ENCODE peak calls at places on chromosomes 7 and 10, in six cellular contexts. One of them, this sample, is unnamed.

GRCh38 chr10:100534726-100535125 is 1.0 kb upstream of the HIF1AN start:
- DNase-seq in pancreas: no peak
- DNase-seq in fibroblast of the aortic adventitia: no peak
- DNase-seq in thoracic aorta: no peak
- DNase-seq in GM12864: no peak
- DNase-seq in fibroblast of lung: no peak
- DNase-seq in this sample: no peak

GRCh38 chr7:15433154-15433553 is 128.7 kb downstream of the AGMO start:
- DNase-seq in pancreas: no peak
- DNase-seq in fibroblast of the aortic adventitia: no peak
- DNase-seq in thoracic aorta: no peak
- DNase-seq in GM12864: no peak
- DNase-seq in fibroblast of lung: no peak
- DNase-seq in this sample: no peak

GRCh38 chr10:102409604-102410426 is 8.8 kb downstream of the PSD start:
- DNase-seq in pancreas: no peak
- DNase-seq in fibroblast of the aortic adventitia: no peak
- DNase-seq in thoracic aorta: no peak
- DNase-seq in GM12864: no peak
- DNase-seq in fibroblast of lung: no peak
- DNase-seq in this sample: no peak

GRCh38 chr10:3955954-3956617 is 171.1 kb upstream of the KLF6 start:
- DNase-seq in pancreas: no peak
- DNase-seq in fibroblast of the aortic adventitia: no peak
- DNase-seq in thoracic aorta: no peak
- DNase-seq in GM12864: no peak
- DNase-seq in fibroblast of lung: no peak
- DNase-seq in this sample: no peak

GRCh38 chr7:50728184-50728583 is 54.5 kb downstream of the GRB10 start:
- DNase-seq in pancreas: no peak
- DNase-seq in fibroblast of the aortic adventitia: peak; percentile 80
- DNase-seq in thoracic aorta: no peak
- DNase-seq in GM12864: no peak
- DNase-seq in fibroblast of lung: peak; percentile 49
- DNase-seq in this sample: no peak

GRCh38 chr7:150629347-150629746 is 2.8 kb downstream of the GIMAP6 start:
- DNase-seq in pancreas: no peak
- DNase-seq in fibroblast of the aortic adventitia: no peak
- DNase-seq in thoracic aorta: no peak
- DNase-seq in GM12864: no peak
- DNase-seq in fibroblast of lung: no peak
- DNase-seq in this sample: no peak

GRCh38 chr7:157851501-157852067 is 514.8 kb downstream of the DNAJB6 start:
- DNase-seq in pancreas: no peak
- DNase-seq in fibroblast of the aortic adventitia: no peak
- DNase-seq in thoracic aorta: no peak
- DNase-seq in GM12864: no peak
- DNase-seq in fibroblast of lung: no peak
- DNase-seq in this sample: peak; percentile 15

GRCh38 chr7:9031386-9031785 is 598.0 kb downstream of the NXPH1 start:
- DNase-seq in pancreas: no peak
- DNase-seq in fibroblast of the aortic adventitia: no peak
- DNase-seq in thoracic aorta: no peak
- DNase-seq in GM12864: no peak
- DNase-seq in fibroblast of lung: no peak
- DNase-seq in this sample: no peak

GRCh38 chr7:151631149-151631967 is 111.7 kb upstream of the RHEB start:
- DNase-seq in pancreas: no peak
- DNase-seq in fibroblast of the aortic adventitia: no peak
- DNase-seq in thoracic aorta: no peak
- DNase-seq in GM12864: no peak
- DNase-seq in fibroblast of lung: peak; percentile 39
- DNase-seq in this sample: peak; percentile 71

GRCh38 chr7:99137418-99138180 is 6.3 kb downstream of the SMURF1 start:
- DNase-seq in pancreas: no peak
- DNase-seq in fibroblast of the aortic adventitia: peak; percentile 93
- DNase-seq in thoracic aorta: no peak
- DNase-seq in GM12864: no peak
- DNase-seq in fibroblast of lung: peak; percentile 69
- DNase-seq in this sample: no peak
- H3K4me3 ChIP-seq in pancreas: no peak overlapping the region
- H3K4me3 ChIP-seq in fibroblast of the aortic adventitia: peak overlapping the region; percentile 53
- H3K4me3 ChIP-seq in thoracic aorta: peak overlapping the region; percentile 50
- H3K4me3 ChIP-seq in GM12864: no peak overlapping the region
- H3K4me3 ChIP-seq in fibroblast of lung: peak overlapping the region; percentile 42
- H3K4me3 ChIP-seq in this sample: peak overlapping the region; percentile 15

DNA sequence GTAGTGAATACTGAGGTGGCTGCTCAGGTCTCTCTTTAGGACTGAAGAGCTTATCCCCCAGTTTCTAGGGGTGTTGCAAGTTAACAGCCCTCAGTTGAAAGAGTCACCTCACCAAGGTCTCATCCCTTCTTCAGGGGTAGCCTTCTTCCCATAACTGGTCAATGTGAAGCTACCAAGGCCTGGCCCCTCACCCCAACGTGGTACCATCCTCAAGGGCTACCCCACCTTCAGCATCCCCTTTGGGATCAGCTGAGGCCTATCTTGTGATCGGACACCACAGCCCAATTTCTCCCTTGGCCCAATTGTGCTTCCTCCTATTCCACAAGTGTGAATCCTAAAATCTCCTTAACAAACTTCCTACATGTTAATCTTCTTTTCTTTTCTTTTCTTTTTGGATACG is 289.5 kb upstream of the MKLN1 start:
- DNase-seq in pancreas: no peak
- DNase-seq in fibroblast of the aortic adventitia: no peak
- DNase-seq in thoracic aorta: no peak
- DNase-seq in GM12864: no peak
- DNase-seq in fibroblast of lung: no peak
- DNase-seq in this sample: no peak
- TF ChIP-seq CTCF in pancreas: no peak
- TF ChIP-seq CTCF in fibroblast of the aortic adventitia: no peak
- TF ChIP-seq CTCF in thoracic aorta: no peak
- TF ChIP-seq CTCF in GM12864: no peak
- TF ChIP-seq CTCF in fibroblast of lung: no peak
- TF ChIP-seq CTCF in this sample: no peak

DNA sequence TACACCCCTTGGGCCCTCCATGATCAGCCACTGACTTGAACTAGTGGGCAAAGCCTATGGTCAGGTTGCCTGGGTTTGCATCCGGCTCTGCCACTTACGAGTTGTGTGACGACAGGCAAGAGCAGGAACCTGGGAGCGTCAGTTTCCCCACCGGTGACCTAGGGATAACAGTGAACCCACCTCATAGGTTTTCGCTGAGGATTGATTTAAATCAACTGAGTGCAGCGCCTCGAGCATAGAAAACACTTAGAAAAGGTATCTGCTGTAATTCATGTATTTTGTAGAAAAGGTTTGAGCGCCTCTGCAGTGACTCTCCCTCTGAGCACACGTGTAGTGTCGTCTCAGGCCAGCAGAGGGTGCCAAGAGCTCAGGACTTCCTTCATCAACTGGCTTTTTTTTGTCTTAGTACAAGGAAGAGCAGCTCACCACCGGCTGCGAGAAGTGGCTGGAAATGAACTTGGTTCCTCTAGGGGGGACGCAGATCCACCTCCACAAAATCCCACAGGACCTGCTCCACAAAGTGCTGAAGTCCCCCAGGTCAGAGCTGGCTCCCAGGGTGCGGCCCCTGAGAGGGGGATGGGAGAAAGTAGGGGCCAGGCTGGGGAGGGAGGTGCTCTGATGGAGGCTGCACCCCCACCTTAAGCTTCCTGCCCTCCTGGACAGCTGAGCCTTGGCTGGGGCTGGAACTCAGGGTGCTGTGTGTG is 27.7 kb downstream of the BTBD16 start:
- DNase-seq in pancreas: peak; percentile 74
- DNase-seq in fibroblast of the aortic adventitia: peak; percentile 85
- DNase-seq in thoracic aorta: no peak
- DNase-seq in GM12864: peak; percentile 15
- DNase-seq in fibroblast of lung: peak; percentile 80
- DNase-seq in this sample: no peak
- H3K4me3 ChIP-seq in pancreas: no peak overlapping the region
- H3K4me3 ChIP-seq in fibroblast of the aortic adventitia: peak overlapping the region; percentile 44
- H3K4me3 ChIP-seq in thoracic aorta: peak overlapping the region; percentile 53
- H3K4me3 ChIP-seq in GM12864: no peak overlapping the region
- H3K4me3 ChIP-seq in fibroblast of lung: no peak overlapping the region
- H3K4me3 ChIP-seq in this sample: peak overlapping the region; percentile 45

GRCh38 chr10:71962915-71963314 is 1.3 kb upstream of the CHST3 start:
- DNase-seq in pancreas: no peak
- DNase-seq in fibroblast of the aortic adventitia: no peak
- DNase-seq in thoracic aorta: no peak
- DNase-seq in GM12864: no peak
- DNase-seq in fibroblast of lung: no peak
- DNase-seq in this sample: no peak

GRCh38 chr10:71961831-71962230 is 2.4 kb upstream of the CHST3 start:
- DNase-seq in pancreas: no peak
- DNase-seq in fibroblast of the aortic adventitia: no peak
- DNase-seq in thoracic aorta: no peak
- DNase-seq in GM12864: no peak
- DNase-seq in fibroblast of lung: no peak
- DNase-seq in this sample: no peak

GRCh38 chr10:71964669-71965515 is 697 bp downstream of the CHST3 start:
- DNase-seq in pancreas: no peak
- DNase-seq in fibroblast of the aortic adventitia: peak; percentile 80
- DNase-seq in thoracic aorta: no peak
- DNase-seq in GM12864: no peak
- DNase-seq in fibroblast of lung: peak; percentile 73
- DNase-seq in this sample: peak; percentile 93

GRCh38 chr10:71963756-71964668 is at the start of gene CHST3:
- DNase-seq in pancreas: peak; percentile 69
- DNase-seq in fibroblast of the aortic adventitia: peak; percentile 68
- DNase-seq in thoracic aorta: no peak
- DNase-seq in GM12864: no peak
- DNase-seq in fibroblast of lung: peak; percentile 64
- DNase-seq in this sample: no peak

DNA sequence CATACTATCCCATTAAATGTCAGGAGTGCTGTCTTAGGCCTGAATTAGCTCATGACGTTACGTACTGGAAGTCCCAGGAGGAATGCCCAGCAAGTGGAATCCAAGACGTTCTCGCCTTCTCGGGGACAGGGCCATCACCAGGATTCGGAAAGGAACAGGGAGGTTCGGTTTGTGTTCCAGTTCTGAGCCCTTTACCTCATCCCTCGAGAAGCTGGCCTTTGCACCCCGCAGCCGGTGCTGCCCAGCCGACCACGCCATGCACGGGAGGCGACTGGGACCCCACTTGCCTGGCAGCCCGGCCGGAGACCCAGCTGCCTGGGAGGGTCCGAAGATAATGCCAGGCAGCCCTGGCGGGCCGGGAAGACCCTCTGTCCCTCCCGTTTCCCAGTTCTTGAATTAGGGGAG is 842 bp upstream of the CHST3 start:
- DNase-seq in pancreas: no peak
- DNase-seq in fibroblast of the aortic adventitia: peak; percentile 61
- DNase-seq in thoracic aorta: no peak
- DNase-seq in GM12864: no peak
- DNase-seq in fibroblast of lung: no peak
- DNase-seq in this sample: peak; percentile 90
- TF ChIP-seq CTCF in pancreas: no peak
- TF ChIP-seq CTCF in fibroblast of the aortic adventitia: no peak
- TF ChIP-seq CTCF in thoracic aorta: no peak
- TF ChIP-seq CTCF in GM12864: no peak
- TF ChIP-seq CTCF in fibroblast of lung: no peak
- TF ChIP-seq CTCF in this sample: no peak

GRCh38 chr7:137932881-137933269 is 69.0 kb downstream of the CREB3L2 start:
- DNase-seq in pancreas: no peak
- DNase-seq in fibroblast of the aortic adventitia: peak; percentile 82
- DNase-seq in thoracic aorta: no peak
- DNase-seq in GM12864: no peak
- DNase-seq in fibroblast of lung: peak; percentile 49
- DNase-seq in this sample: peak; percentile 82
- H3K4me3 ChIP-seq in pancreas: no peak overlapping the region
- H3K4me3 ChIP-seq in fibroblast of the aortic adventitia: no peak overlapping the region
- H3K4me3 ChIP-seq in thoracic aorta: peak overlapping the region; percentile 17
- H3K4me3 ChIP-seq in GM12864: no peak overlapping the region
- H3K4me3 ChIP-seq in fibroblast of lung: no peak overlapping the region
- H3K4me3 ChIP-seq in this sample: peak overlapping the region; percentile 20

This sample was measured in ascending aorta.